ENCODE peak calls at places on chromosome 22, in eight cellular contexts. One of them, this sample, is unnamed. For H3K27me3 and H3K9me3, the result is how much of the 10 kb centered on the place peaks cover.

GRCh38 chr22:46653596-46653995 is 33.4 kb downstream of the GRAMD4 start:
- DNase-seq in H9: no peak
- DNase-seq in iPS DF 6.9: no peak
- DNase-seq in CD8-positive, alpha-beta T cell: no peak
- DNase-seq in heart left ventricle: no peak
- DNase-seq in Panc1: no peak
- DNase-seq in adrenal gland: no peak
- DNase-seq in upper lobe of right lung: no peak
- DNase-seq in this sample: no peak

GRCh38 chr22:28829358-28830181 is 29.2 kb upstream of the XBP1 start:
- DNase-seq in Panc1: peak
- DNase-seq in heart left ventricle: peak
- DNase-seq in CD8-positive, alpha-beta T cell: peak
- DNase-seq in adrenal gland: peak
- DNase-seq in H9: peak
- DNase-seq in iPS DF 6.9: peak
- DNase-seq in upper lobe of right lung: peak
- DNase-seq in this sample: peak

GRCh38 chr22:17918840-17919239 is 105.5 kb downstream of the MICAL3 start:
- DNase-seq in upper lobe of right lung: no peak
- DNase-seq in H9: no peak
- DNase-seq in heart left ventricle: no peak
- DNase-seq in iPS DF 6.9: no peak
- DNase-seq in adrenal gland: no peak
- DNase-seq in CD8-positive, alpha-beta T cell: no peak
- DNase-seq in Panc1: no peak
- DNase-seq in this sample: no peak

GRCh38 chr22:46803031-46803880 is 40.8 kb downstream of the TBC1D22A start:
- DNase-seq in H9: peak
- DNase-seq in iPS DF 6.9: peak
- DNase-seq in heart left ventricle: peak
- DNase-seq in adrenal gland: peak
- DNase-seq in Panc1: peak
- DNase-seq in upper lobe of right lung: peak
- DNase-seq in CD8-positive, alpha-beta T cell: peak
- DNase-seq in this sample: peak

GRCh38 chr22:24164243-24164642 is 17.0 kb upstream of the SUSD2 start:
- DNase-seq in upper lobe of right lung: no peak
- DNase-seq in Panc1: no peak
- DNase-seq in heart left ventricle: no peak
- DNase-seq in H9: no peak
- DNase-seq in adrenal gland: no peak
- DNase-seq in iPS DF 6.9: no peak
- DNase-seq in CD8-positive, alpha-beta T cell: no peak
- DNase-seq in this sample: no peak

GRCh38 chr22:42630211-42630610 is 10.2 kb downstream of the ATP5MGL start:
- DNase-seq in Panc1: no peak
- DNase-seq in iPS DF 6.9: no peak
- DNase-seq in heart left ventricle: no peak
- DNase-seq in H9: no peak
- DNase-seq in adrenal gland: no peak
- DNase-seq in upper lobe of right lung: no peak
- DNase-seq in CD8-positive, alpha-beta T cell: no peak
- DNase-seq in this sample: no peak

GRCh38 chr22:41910599-41911291 is 4.1 kb downstream of the SHISA8 start:
- DNase-seq in iPS DF 6.9: no peak
- DNase-seq in adrenal gland: peak
- DNase-seq in H9: no peak
- DNase-seq in Panc1: no peak
- DNase-seq in upper lobe of right lung: no peak
- DNase-seq in CD8-positive, alpha-beta T cell: no peak
- DNase-seq in heart left ventricle: peak
- DNase-seq in this sample: no peak

GRCh38 chr22:41417622-41418390 is 28.8 kb downstream of the TOB2 start:
- DNase-seq in upper lobe of right lung: peak
- DNase-seq in Panc1: no peak
- DNase-seq in iPS DF 6.9: no peak
- DNase-seq in heart left ventricle: peak
- DNase-seq in adrenal gland: peak
- DNase-seq in H9: no peak
- DNase-seq in CD8-positive, alpha-beta T cell: no peak
- DNase-seq in this sample: peak

GRCh38 chr22:41908409-41909289 is 6.2 kb downstream of the SHISA8 start:
- DNase-seq in iPS DF 6.9: no peak
- DNase-seq in Panc1: no peak
- DNase-seq in CD8-positive, alpha-beta T cell: no peak
- DNase-seq in H9: peak
- DNase-seq in adrenal gland: no peak
- DNase-seq in heart left ventricle: no peak
- DNase-seq in upper lobe of right lung: no peak
- DNase-seq in this sample: no peak

GRCh38 chr22:30733081-30733680 is 38.5 kb downstream of the OSBP2 start:
- DNase-seq in heart left ventricle: no peak
- DNase-seq in Panc1: no peak
- DNase-seq in CD8-positive, alpha-beta T cell: no peak
- DNase-seq in adrenal gland: no peak
- DNase-seq in H9: no peak
- DNase-seq in iPS DF 6.9: no peak
- DNase-seq in upper lobe of right lung: no peak
- DNase-seq in this sample: no peak

GRCh38 chr22:28817919-28818859 is 17.8 kb upstream of the XBP1 start:
- DNase-seq in Panc1: no peak
- DNase-seq in iPS DF 6.9: no peak
- DNase-seq in CD8-positive, alpha-beta T cell: no peak
- DNase-seq in H9: no peak
- DNase-seq in upper lobe of right lung: peak
- DNase-seq in adrenal gland: peak
- DNase-seq in heart left ventricle: peak
- DNase-seq in this sample: no peak

GRCh38 chr22:25875461-25875860 is 133.5 kb downstream of the MYO18B start:
- DNase-seq in upper lobe of right lung: no peak
- DNase-seq in heart left ventricle: no peak
- DNase-seq in adrenal gland: no peak
- DNase-seq in H9: no peak
- DNase-seq in CD8-positive, alpha-beta T cell: no peak
- DNase-seq in Panc1: no peak
- DNase-seq in iPS DF 6.9: no peak
- DNase-seq in this sample: no peak

GRCh38 chr22:25067851-25068421 is 115.4 kb downstream of the KIAA1671 start:
- DNase-seq in iPS DF 6.9: no peak
- DNase-seq in heart left ventricle: no peak
- DNase-seq in CD8-positive, alpha-beta T cell: peak
- DNase-seq in upper lobe of right lung: no peak
- DNase-seq in adrenal gland: peak
- DNase-seq in Panc1: no peak
- DNase-seq in H9: no peak
- DNase-seq in this sample: peak

GRCh38 chr22:45738206-45738605 is 66.6 kb downstream of the ATXN10 start:
- DNase-seq in adrenal gland: no peak
- DNase-seq in H9: no peak
- DNase-seq in CD8-positive, alpha-beta T cell: no peak
- DNase-seq in heart left ventricle: no peak
- DNase-seq in iPS DF 6.9: no peak
- DNase-seq in Panc1: no peak
- DNase-seq in upper lobe of right lung: no peak
- DNase-seq in this sample: no peak

GRCh38 chr22:37079668-37080171 is 28.2 kb downstream of the KCTD17 start:
- DNase-seq in CD8-positive, alpha-beta T cell: peak
- DNase-seq in Panc1: no peak
- DNase-seq in adrenal gland: peak
- DNase-seq in iPS DF 6.9: no peak
- DNase-seq in heart left ventricle: no peak
- DNase-seq in upper lobe of right lung: no peak
- DNase-seq in H9: no peak
- DNase-seq in this sample: peak

GRCh38 chr22:46484861-46485595 is 52.4 kb downstream of the CELSR1 start:
- DNase-seq in heart left ventricle: no peak
- DNase-seq in upper lobe of right lung: no peak
- DNase-seq in iPS DF 6.9: no peak
- DNase-seq in CD8-positive, alpha-beta T cell: no peak
- DNase-seq in Panc1: no peak
- DNase-seq in adrenal gland: no peak
- DNase-seq in H9: no peak
- DNase-seq in this sample: no peak

GRCh38 chr22:24325105-24325757 is 54.6 kb downstream of the SPECC1L start:
- DNase-seq in H9: no peak
- DNase-seq in upper lobe of right lung: no peak
- DNase-seq in heart left ventricle: no peak
- DNase-seq in Panc1: no peak
- DNase-seq in iPS DF 6.9: no peak
- DNase-seq in adrenal gland: peak
- DNase-seq in CD8-positive, alpha-beta T cell: peak
- DNase-seq in this sample: no peak

DNA sequence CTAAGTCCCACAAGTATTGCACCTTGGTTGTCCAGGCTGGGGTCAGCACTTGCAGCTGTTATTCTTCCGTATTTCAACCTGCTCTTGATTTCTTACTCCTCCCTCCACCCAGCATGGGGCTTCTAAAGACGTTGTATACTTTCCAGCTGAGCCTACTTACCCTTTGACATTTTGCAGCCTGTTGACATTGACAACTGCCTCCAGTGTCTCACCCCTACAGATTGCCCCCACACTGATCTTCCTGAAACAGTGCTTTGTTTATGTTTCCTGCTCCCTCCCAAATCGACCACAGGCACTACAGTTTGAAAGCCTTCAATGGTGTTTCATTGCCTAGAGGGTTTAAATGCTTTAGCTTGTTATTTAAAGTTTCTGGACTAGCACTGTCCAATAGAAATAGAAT is 56.6 kb downstream of the FAM83F start:
- DNase-seq in H9: no peak
- DNase-seq in CD8-positive, alpha-beta T cell: no peak
- DNase-seq in adrenal gland: no peak
- DNase-seq in heart left ventricle: no peak
- DNase-seq in Panc1: no peak
- DNase-seq in iPS DF 6.9: no peak
- DNase-seq in upper lobe of right lung: no peak
- DNase-seq in this sample: no peak
- H3K27ac ChIP-seq in H9: no peak
- H3K27ac ChIP-seq in CD8-positive, alpha-beta T cell: no peak
- H3K27ac ChIP-seq in adrenal gland: no peak
- H3K27ac ChIP-seq in heart left ventricle: no peak
- H3K27ac ChIP-seq in Panc1: no peak
- H3K27ac ChIP-seq in iPS DF 6.9: no peak
- H3K27ac ChIP-seq in upper lobe of right lung: no peak
- H3K27ac ChIP-seq in this sample: peak

GRCh38 chr22:34804588-34804987 is 261.4 kb upstream of the ISX start:
- DNase-seq in CD8-positive, alpha-beta T cell: no peak
- DNase-seq in adrenal gland: no peak
- DNase-seq in upper lobe of right lung: no peak
- DNase-seq in iPS DF 6.9: no peak
- DNase-seq in Panc1: no peak
- DNase-seq in H9: peak
- DNase-seq in heart left ventricle: no peak
- DNase-seq in this sample: no peak

GRCh38 chr22:34801221-34801620 is 264.7 kb upstream of the ISX start:
- DNase-seq in CD8-positive, alpha-beta T cell: no peak
- DNase-seq in adrenal gland: no peak
- DNase-seq in heart left ventricle: no peak
- DNase-seq in iPS DF 6.9: no peak
- DNase-seq in H9: no peak
- DNase-seq in upper lobe of right lung: no peak
- DNase-seq in Panc1: no peak
- DNase-seq in this sample: no peak

GRCh38 chr22:34800265-34800664 is 265.7 kb upstream of the ISX start:
- DNase-seq in Panc1: no peak
- DNase-seq in heart left ventricle: no peak
- DNase-seq in adrenal gland: no peak
- DNase-seq in iPS DF 6.9: no peak
- DNase-seq in CD8-positive, alpha-beta T cell: no peak
- DNase-seq in upper lobe of right lung: no peak
- DNase-seq in H9: no peak
- DNase-seq in this sample: no peak

DNA sequence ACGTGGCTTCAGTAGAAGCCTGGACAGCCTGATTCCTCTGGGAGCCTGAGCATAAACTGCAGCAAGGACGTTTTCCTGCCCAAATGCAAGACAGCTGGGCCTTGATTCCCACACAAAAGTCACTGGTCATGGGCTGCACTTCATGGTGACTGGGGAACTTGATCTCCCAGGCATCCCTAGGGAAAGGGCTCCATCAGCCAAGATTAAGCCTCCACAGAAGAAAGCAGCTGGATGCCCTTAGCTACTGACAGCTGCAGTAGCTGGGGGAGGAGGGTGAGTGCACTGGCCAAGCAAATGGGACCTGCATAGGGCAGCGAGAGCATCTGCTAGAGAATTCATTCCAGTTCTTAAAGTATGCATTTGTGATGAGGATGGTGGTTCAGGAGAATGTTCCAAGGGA is 267.4 kb upstream of the ISX start:
- DNase-seq in iPS DF 6.9: no peak
- DNase-seq in H9: no peak
- DNase-seq in adrenal gland: no peak
- DNase-seq in Panc1: no peak
- DNase-seq in CD8-positive, alpha-beta T cell: no peak
- DNase-seq in heart left ventricle: peak
- DNase-seq in upper lobe of right lung: no peak
- DNase-seq in this sample: no peak
- H3K27me3 ChIP-seq in iPS DF 6.9: under half
- H3K27me3 ChIP-seq in H9: under half
- H3K27me3 ChIP-seq in adrenal gland: under half
- H3K27me3 ChIP-seq in Panc1: under half
- H3K27me3 ChIP-seq in CD8-positive, alpha-beta T cell: under half
- H3K27me3 ChIP-seq in heart left ventricle: under half
- H3K27me3 ChIP-seq in upper lobe of right lung: under half
- H3K27me3 ChIP-seq in this sample: under half

DNA sequence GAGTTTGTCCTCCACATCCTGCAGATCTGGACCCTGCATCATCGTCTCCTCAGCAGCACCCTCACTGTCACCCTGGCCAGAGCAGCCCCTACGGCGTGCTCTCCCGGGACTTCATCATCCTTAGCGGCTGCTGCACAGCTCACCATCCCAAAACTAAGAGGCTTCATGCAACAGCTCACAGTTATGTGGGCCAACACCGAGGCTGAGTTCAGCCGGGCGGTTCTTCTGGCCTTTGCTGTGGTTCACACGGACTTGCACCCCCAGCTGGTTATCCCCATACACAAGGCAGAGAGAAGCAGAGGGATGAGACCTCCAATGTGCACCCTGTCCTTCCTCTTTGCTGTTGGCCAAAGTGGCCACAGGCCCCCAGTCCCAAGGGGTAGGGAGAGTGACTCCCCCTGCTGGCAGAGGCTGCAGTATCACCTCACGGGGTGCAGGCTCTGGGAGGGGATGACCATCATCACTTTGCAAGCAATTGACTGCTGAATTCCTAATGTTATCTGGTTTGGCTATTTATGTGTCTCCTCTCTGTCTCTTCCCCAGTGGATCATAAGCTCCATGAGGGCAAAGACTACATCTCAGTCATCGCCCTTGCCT is 276.8 kb downstream of the BRD1 start:
- DNase-seq in upper lobe of right lung: peak
- DNase-seq in adrenal gland: peak
- DNase-seq in heart left ventricle: no peak
- DNase-seq in iPS DF 6.9: no peak
- DNase-seq in Panc1: no peak
- DNase-seq in H9: no peak
- DNase-seq in CD8-positive, alpha-beta T cell: no peak
- DNase-seq in this sample: no peak
- H3K9me3 ChIP-seq in upper lobe of right lung: under half
- H3K9me3 ChIP-seq in adrenal gland: under half
- H3K9me3 ChIP-seq in heart left ventricle: under half
- H3K9me3 ChIP-seq in iPS DF 6.9: under half
- H3K9me3 ChIP-seq in Panc1: under half
- H3K9me3 ChIP-seq in H9: under half
- H3K9me3 ChIP-seq in CD8-positive, alpha-beta T cell: under half
- H3K9me3 ChIP-seq in this sample: under half

GRCh38 chr22:50227588-50228215 is 17.1 kb downstream of the TUBGCP6 start:
- DNase-seq in iPS DF 6.9: no peak
- DNase-seq in adrenal gland: no peak
- DNase-seq in H9: no peak
- DNase-seq in upper lobe of right lung: no peak
- DNase-seq in Panc1: no peak
- DNase-seq in heart left ventricle: no peak
- DNase-seq in CD8-positive, alpha-beta T cell: no peak
- DNase-seq in this sample: no peak
- H3K27ac ChIP-seq in iPS DF 6.9: no peak
- H3K27ac ChIP-seq in adrenal gland: no peak
- H3K27ac ChIP-seq in H9: no peak
- H3K27ac ChIP-seq in upper lobe of right lung: no peak
- H3K27ac ChIP-seq in Panc1: no peak
- H3K27ac ChIP-seq in heart left ventricle: no peak
- H3K27ac ChIP-seq in CD8-positive, alpha-beta T cell: no peak
- H3K27ac ChIP-seq in this sample: no peak